ENCODE peak calls at places on chromosomes 4 and X, in five cellular contexts. One of them, this sample, is unnamed.

GRCh38 chr4:15451181-15451865 is 18.4 kb upstream of the CC2D2A start:
- DNase-seq in H1: no peak
- DNase-seq in upper lobe of left lung: no peak
- DNase-seq in stomach: no peak
- DNase-seq in GM12878: no peak
- DNase-seq in this sample: no peak

GRCh38 chr4:184534511-184535391 is 60.4 kb upstream of the IRF2 start:
- DNase-seq in H1: no peak
- DNase-seq in upper lobe of left lung: no peak
- DNase-seq in stomach: no peak
- DNase-seq in GM12878: peak; percentile 76
- DNase-seq in this sample: no peak

GRCh38 chr4:153217440-153217839 is 13.2 kb downstream of the TRIM2 start:
- DNase-seq in H1: no peak
- DNase-seq in upper lobe of left lung: no peak
- DNase-seq in stomach: no peak
- DNase-seq in GM12878: no peak
- DNase-seq in this sample: no peak

GRCh38 chrX:41952102-41952501 is 28.7 kb upstream of the CASK start:
- DNase-seq in H1: no peak
- DNase-seq in upper lobe of left lung: no peak
- DNase-seq in stomach: no peak
- DNase-seq in GM12878: no peak
- DNase-seq in this sample: no peak

GRCh38 chr4:48331577-48332340 is 9.6 kb upstream of the SLAIN2 start:
- DNase-seq in H1: no peak
- DNase-seq in upper lobe of left lung: no peak
- DNase-seq in stomach: no peak
- DNase-seq in GM12878: no peak
- DNase-seq in this sample: no peak

GRCh38 chr4:37970702-37971101 is 10.5 kb downstream of the PTTG2 start:
- DNase-seq in H1: peak; percentile 54
- DNase-seq in upper lobe of left lung: no peak
- DNase-seq in stomach: peak; percentile 84
- DNase-seq in GM12878: no peak
- DNase-seq in this sample: no peak

GRCh38 chr4:11232004-11232403 is 196.7 kb downstream of the HS3ST1 start:
- DNase-seq in H1: no peak
- DNase-seq in upper lobe of left lung: no peak
- DNase-seq in stomach: no peak
- DNase-seq in GM12878: no peak
- DNase-seq in this sample: no peak

GRCh38 chr4:90187148-90187884 is 60.1 kb downstream of the CCSER1 start:
- DNase-seq in H1: no peak
- DNase-seq in upper lobe of left lung: no peak
- DNase-seq in stomach: no peak
- DNase-seq in GM12878: peak; percentile 35
- DNase-seq in this sample: no peak

GRCh38 chr4:76195326-76195725 is 18.3 kb downstream of the SCARB2 start:
- DNase-seq in H1: no peak
- DNase-seq in upper lobe of left lung: no peak
- DNase-seq in stomach: no peak
- DNase-seq in GM12878: no peak
- DNase-seq in this sample: no peak

GRCh38 chr4:55618546-55619143 is 17.5 kb downstream of the NMU start:
- DNase-seq in H1: no peak
- DNase-seq in upper lobe of left lung: no peak
- DNase-seq in stomach: no peak
- DNase-seq in GM12878: no peak
- DNase-seq in this sample: no peak
- TF ChIP-seq POLR2A in H1: no peak
- TF ChIP-seq POLR2A in upper lobe of left lung: no peak
- TF ChIP-seq POLR2A in stomach: no peak
- TF ChIP-seq POLR2A in GM12878: no peak
- TF ChIP-seq POLR2A in this sample: no peak

GRCh38 chr4:1164956-1165545 is 7.3 kb downstream of the SPON2 start:
- DNase-seq in H1: no peak
- DNase-seq in upper lobe of left lung: peak; percentile 40
- DNase-seq in stomach: no peak
- DNase-seq in GM12878: no peak
- DNase-seq in this sample: no peak
- TF ChIP-seq CTCF in H1: no peak
- TF ChIP-seq CTCF in upper lobe of left lung: no peak
- TF ChIP-seq CTCF in stomach: no peak
- TF ChIP-seq CTCF in GM12878: no peak
- TF ChIP-seq CTCF in this sample: no peak

GRCh38 chrX:107675365-107675654 is 47.0 kb downstream of the PRPS1 start:
- DNase-seq in H1: no peak
- DNase-seq in upper lobe of left lung: no peak
- DNase-seq in stomach: no peak
- DNase-seq in GM12878: no peak
- DNase-seq in this sample: no peak

GRCh38 chrX:107677909-107678308 is 49.6 kb downstream of the PRPS1 start:
- DNase-seq in H1: no peak
- DNase-seq in upper lobe of left lung: no peak
- DNase-seq in stomach: no peak
- DNase-seq in GM12878: no peak
- DNase-seq in this sample: no peak

GRCh38 chrX:107677501-107677901 is 49.2 kb downstream of the PRPS1 start:
- DNase-seq in H1: no peak
- DNase-seq in upper lobe of left lung: no peak
- DNase-seq in stomach: no peak
- DNase-seq in GM12878: no peak
- DNase-seq in this sample: no peak

GRCh38 chrX:107675823-107676555 is 47.7 kb downstream of the PRPS1 start:
- DNase-seq in H1: no peak
- DNase-seq in upper lobe of left lung: no peak
- DNase-seq in stomach: no peak
- DNase-seq in GM12878: no peak
- DNase-seq in this sample: no peak

DNA sequence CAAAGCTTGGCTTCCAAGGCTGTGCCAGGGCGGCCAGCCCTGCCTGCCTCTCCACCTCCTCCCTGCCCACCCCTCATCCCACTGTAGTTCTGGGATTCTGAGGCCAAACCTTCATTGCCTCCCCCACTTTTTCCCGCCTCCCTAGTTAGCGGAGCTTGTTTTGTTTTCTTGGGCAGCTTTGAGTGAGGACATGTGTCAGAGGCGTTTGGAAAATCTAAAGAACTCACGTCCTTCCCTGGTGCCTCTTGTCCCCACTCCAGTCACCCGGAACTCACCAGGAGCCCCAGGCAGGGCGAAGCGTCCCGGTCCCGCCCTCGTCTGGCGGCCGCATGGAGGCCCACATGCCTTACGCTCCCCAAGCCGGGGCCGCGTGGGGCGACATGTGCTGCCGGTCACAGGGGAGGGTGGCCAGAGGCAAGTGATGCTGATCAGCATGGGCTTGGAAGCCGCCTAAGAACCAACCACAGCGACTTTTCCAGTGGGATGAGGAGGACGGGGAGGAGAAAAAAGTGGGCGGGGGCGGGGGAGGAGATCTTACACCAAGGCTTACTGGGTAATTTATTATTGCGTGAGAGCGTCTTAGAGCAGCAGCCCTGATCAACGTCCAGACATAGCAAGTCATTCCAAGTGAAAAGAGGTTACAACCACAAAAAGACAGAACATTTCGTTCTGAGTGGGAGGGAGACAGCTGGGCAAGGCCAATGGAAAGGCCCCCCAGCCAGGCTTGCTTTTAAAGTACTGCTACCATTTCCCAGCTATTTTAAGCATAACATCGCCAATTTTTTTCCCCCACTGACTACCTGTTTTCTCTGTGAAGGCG is 48.5 kb downstream of the PRPS1 start:
- DNase-seq in H1: no peak
- DNase-seq in upper lobe of left lung: peak; percentile 96
- DNase-seq in stomach: peak; percentile 77
- DNase-seq in GM12878: no peak
- DNase-seq in this sample: no peak
- TF ChIP-seq POLR2AphosphoS5 in H1: no peak
- TF ChIP-seq POLR2AphosphoS5 in upper lobe of left lung: peak; percentile 61
- TF ChIP-seq POLR2AphosphoS5 in stomach: peak; percentile 90
- TF ChIP-seq POLR2AphosphoS5 in GM12878: no peak
- TF ChIP-seq POLR2AphosphoS5 in this sample: peak; percentile 77

DNA sequence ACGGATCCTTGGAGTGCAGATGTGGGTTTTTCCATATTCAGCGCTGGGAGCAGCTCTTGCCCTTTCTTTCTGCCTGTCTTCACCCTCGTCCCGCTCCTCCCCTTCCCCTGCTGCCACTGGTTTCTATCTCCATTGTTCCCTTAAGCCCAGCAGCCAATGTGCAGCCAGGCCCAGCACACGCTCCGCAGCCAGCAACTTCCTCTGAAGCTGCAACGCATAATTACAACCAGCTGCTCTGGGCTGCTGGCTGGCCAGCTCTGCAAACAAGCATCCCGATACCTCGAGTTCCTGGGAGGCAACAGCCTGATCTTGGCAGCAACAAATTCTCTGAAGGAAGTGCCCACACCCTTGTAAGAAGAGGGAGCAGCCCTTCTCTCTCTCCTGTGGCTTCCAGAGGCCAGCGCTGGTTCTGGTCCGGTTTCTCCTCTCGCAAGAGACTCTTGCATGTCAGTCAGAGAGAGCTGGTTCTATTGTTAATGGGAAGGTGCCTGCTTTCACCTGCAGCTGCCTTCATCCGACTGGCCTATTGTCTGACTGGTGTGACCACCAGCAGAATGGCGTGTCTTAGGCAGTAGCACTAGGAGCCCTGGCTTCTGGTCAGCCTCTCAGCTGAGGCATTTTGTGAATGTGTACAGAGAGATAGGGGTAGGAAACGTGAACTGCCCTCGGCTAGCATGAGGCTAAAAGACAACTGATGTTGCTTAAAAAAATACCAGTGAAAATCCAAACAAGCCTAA is 83.8 kb upstream of the MAML3 start:
- DNase-seq in H1: peak; percentile 72
- DNase-seq in upper lobe of left lung: peak; percentile 53
- DNase-seq in stomach: peak; percentile 70
- DNase-seq in GM12878: no peak
- DNase-seq in this sample: no peak
- TF ChIP-seq POLR2A in H1: peak; percentile 74
- TF ChIP-seq POLR2A in upper lobe of left lung: no peak
- TF ChIP-seq POLR2A in stomach: no peak
- TF ChIP-seq POLR2A in GM12878: no peak
- TF ChIP-seq POLR2A in this sample: no peak

DNA sequence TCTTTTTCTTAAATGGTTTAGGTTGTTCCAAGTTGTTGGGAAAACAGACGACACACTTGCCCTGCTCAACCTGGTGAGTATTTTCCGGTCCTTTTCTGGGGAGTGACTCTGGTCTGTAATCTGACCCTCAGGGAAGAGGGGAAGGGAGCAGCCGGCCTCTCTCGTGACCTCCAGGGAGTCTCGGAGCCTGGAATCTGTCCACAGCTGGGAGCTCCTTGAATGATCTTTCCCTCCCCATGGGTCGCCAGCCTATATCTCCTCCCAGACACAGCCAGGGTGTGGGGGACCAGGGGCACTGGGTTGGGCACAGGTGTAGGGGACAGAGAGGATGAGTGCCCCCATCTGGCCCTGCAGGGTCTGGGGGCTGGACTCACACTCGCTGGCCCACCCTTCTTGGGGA is 18.9 kb downstream of the TMEM175 start:
- DNase-seq in H1: no peak
- DNase-seq in upper lobe of left lung: no peak
- DNase-seq in stomach: no peak
- DNase-seq in GM12878: no peak
- DNase-seq in this sample: no peak
- TF ChIP-seq CTCF in H1: no peak
- TF ChIP-seq CTCF in upper lobe of left lung: no peak
- TF ChIP-seq CTCF in stomach: no peak
- TF ChIP-seq CTCF in GM12878: no peak
- TF ChIP-seq CTCF in this sample: no peak

DNA sequence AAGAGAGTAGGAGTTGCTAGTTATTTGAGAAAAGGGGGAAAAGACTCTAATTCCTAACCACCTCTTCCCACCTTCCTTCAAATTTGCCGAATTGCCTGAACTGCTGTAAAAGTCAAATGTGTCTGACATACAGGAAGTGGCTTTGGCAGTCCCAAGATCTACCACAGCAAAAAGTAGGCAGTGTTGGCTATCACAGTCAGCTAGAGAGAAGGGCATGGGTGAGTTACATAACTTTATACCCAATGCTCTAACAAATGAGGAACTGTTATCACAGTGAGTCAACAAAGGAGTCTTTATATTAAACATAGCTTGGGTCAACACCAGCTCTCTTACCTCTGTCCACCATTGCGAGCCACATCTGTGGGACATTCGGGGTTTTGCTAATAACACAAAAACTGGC is 2.4 kb upstream of the MBNL3 start:
- DNase-seq in H1: no peak
- DNase-seq in upper lobe of left lung: no peak
- DNase-seq in stomach: no peak
- DNase-seq in GM12878: no peak
- DNase-seq in this sample: no peak
- TF ChIP-seq POLR2AphosphoS5 in H1: no peak
- TF ChIP-seq POLR2AphosphoS5 in upper lobe of left lung: no peak
- TF ChIP-seq POLR2AphosphoS5 in stomach: peak; percentile 56
- TF ChIP-seq POLR2AphosphoS5 in GM12878: no peak
- TF ChIP-seq POLR2AphosphoS5 in this sample: no peak

GRCh38 chrX:139932901-139933796 is at the start of gene ATP11C:
- DNase-seq in H1: peak; percentile 56
- DNase-seq in upper lobe of left lung: peak; percentile 91
- DNase-seq in stomach: peak; percentile 81
- DNase-seq in GM12878: peak; percentile 46
- DNase-seq in this sample: peak; percentile 92
- TF ChIP-seq POLR2A in H1: no peak
- TF ChIP-seq POLR2A in upper lobe of left lung: peak; percentile 27
- TF ChIP-seq POLR2A in stomach: no peak
- TF ChIP-seq POLR2A in GM12878: peak; percentile 88
- TF ChIP-seq POLR2A in this sample: no peak